ENCODE peak calls at places on chromosomes 5 and 9, in ten cellular contexts. J is neural progenitor cell, S is Karpas-422, F is GM23338, C is HCT116, A is fibroblast of lung, E is PC-3, V is GM23248, G is PC-9, Z is OCI-LY7. L is an unnamed sample.

GRCh38 chr9:123322771-123323481 is 33.1 kb upstream of the CRB2 start:
- DNase-seq in J (no peak), E (no peak), Z (peak; percentile 87), G (no peak), F (no peak), V (no peak), C (no peak), A (no peak), S (peak; percentile 73), L (peak; percentile 32)

GRCh38 chr5:75199946-75200345 is 36.7 kb downstream of the ANKRD31 start:
- DNase-seq in E (no peak), C (no peak), Z (no peak), F (no peak), G (no peak), S (no peak), J (no peak), V (no peak), A (no peak), L (no peak)

GRCh38 chr5:156819967-156820581 is 30.0 kb upstream of the PPP1R2B start:
- DNase-seq in V (no peak), G (no peak), S (no peak), C (no peak), F (no peak), E (no peak), A (no peak), Z (peak; percentile 64), J (no peak), L (no peak)

GRCh38 chr5:157651623-157652376 is 438 bp downstream of the SOX30 start:
- DNase-seq in S (peak; percentile 93), C (no peak), F (peak; percentile 91), E (no peak), V (peak; percentile 69), G (peak; percentile 53), A (peak; percentile 45), Z (no peak), J (peak; percentile 17), L (peak; percentile 81)

GRCh38 chr5:6712136-6712581 is 1.1 kb upstream of the TENT4A start:
- DNase-seq in F (peak; percentile 70), G (peak; percentile 65), S (peak; percentile 75), A (peak; percentile 51), C (no peak), V (peak; percentile 87), J (peak; percentile 75), E (peak; percentile 80), Z (peak; percentile 56), L (peak; percentile 96)

GRCh38 chr5:144390133-144390532 is 219.5 kb downstream of the KCTD16 start:
- DNase-seq in C (no peak), V (peak; percentile 15), E (peak; percentile 14), J (peak; percentile 23), F (peak; percentile 57), G (no peak), S (peak; percentile 51), A (peak; percentile 3), Z (no peak), L (peak; percentile 68)

GRCh38 chr5:159362190-159362589 is 31.9 kb upstream of the IL12B start:
- DNase-seq in S (no peak), E (no peak), G (no peak), F (no peak), A (no peak), V (no peak), Z (no peak), J (no peak), C (no peak), L (no peak)

GRCh38 chr5:127306036-127306435 is 15.4 kb downstream of the MEGF10 start:
- DNase-seq in V (no peak), A (no peak), F (no peak), G (no peak), Z (no peak), S (no peak), J (no peak), C (no peak), E (no peak), L (no peak)

GRCh38 chr5:1226839-1227238 is 1.7 kb downstream of the SLC6A18 start:
- DNase-seq in G (no peak), Z (no peak), J (no peak), A (no peak), S (no peak), V (no peak), E (no peak), F (no peak), C (no peak), L (no peak)

GRCh38 chr5:1229822-1230221 is 4.6 kb downstream of the SLC6A18 start:
- DNase-seq in E (no peak), G (no peak), V (no peak), A (no peak), F (no peak), Z (no peak), J (no peak), S (no peak), C (no peak), L (no peak)

GRCh38 chr5:1226231-1226630 is 1.1 kb downstream of the SLC6A18 start:
- DNase-seq in V (no peak), C (no peak), F (no peak), S (no peak), E (no peak), J (no peak), G (no peak), A (no peak), Z (no peak), L (no peak)

GRCh38 chr5:1228121-1228520 is 2.9 kb downstream of the SLC6A18 start:
- DNase-seq in G (no peak), S (no peak), A (no peak), F (no peak), J (no peak), C (no peak), V (no peak), E (no peak), Z (no peak), L (no peak)

GRCh38 chr5:1227669-1228068 is 2.5 kb downstream of the SLC6A18 start:
- DNase-seq in F (no peak), S (no peak), V (peak; percentile 40), C (no peak), E (peak; percentile 85), J (no peak), Z (no peak), G (peak; percentile 75), A (peak; percentile 11), L (no peak)
- H3K4me2 ChIP-seq in F (no peak overlapping the region), S (no peak overlapping the region), V (no peak overlapping the region), C (no peak overlapping the region), E (peak overlapping the region; percentile 67), J (no peak overlapping the region), Z (no peak overlapping the region), G (no peak overlapping the region), A (no peak overlapping the region), L (no peak overlapping the region)

GRCh38 chr9:128120741-128121465 is 6.6 kb downstream of the PTGES2 start:
- DNase-seq in A (no peak), E (no peak), S (no peak), Z (no peak), C (no peak), F (no peak), V (no peak), J (no peak), G (no peak), L (peak; percentile 38)

GRCh38 chr9:128122809-128123175 is 4.7 kb downstream of the PTGES2 start:
- DNase-seq in V (no peak), A (no peak), C (no peak), J (no peak), E (no peak), F (no peak), G (no peak), Z (no peak), S (no peak), L (peak; percentile 21)

GRCh38 chr9:128121924-128122808 is 5.4 kb downstream of the PTGES2 start:
- DNase-seq in J (no peak), S (no peak), F (no peak), V (no peak), C (no peak), E (no peak), G (no peak), Z (no peak), A (no peak), L (peak; percentile 57)

GRCh38 chr9:128120061-128120740 is 7.3 kb downstream of the PTGES2 start:
- DNase-seq in E (no peak), J (no peak), S (peak; percentile 40), C (no peak), F (no peak), Z (no peak), G (no peak), A (no peak), V (no peak), L (peak; percentile 58)

DNA sequence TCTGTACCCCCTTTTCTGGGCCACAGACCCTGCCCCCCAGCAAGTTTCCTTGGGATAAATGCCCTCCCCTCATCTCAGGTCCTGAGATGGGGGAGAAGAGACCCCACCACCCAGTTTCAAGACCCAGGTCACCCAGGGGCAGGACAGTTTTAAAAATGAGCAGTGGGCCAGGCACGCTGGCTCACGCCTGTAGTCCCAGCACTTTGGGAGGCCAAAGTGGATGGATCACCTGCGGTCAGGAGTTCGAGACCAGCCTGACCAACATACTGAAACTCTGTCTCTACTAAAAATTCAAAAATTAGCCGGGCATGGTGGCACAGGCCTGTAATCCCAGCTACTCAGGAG is 6.1 kb downstream of the PTGES2 start:
- DNase-seq in Z (no peak), J (no peak), V (no peak), S (no peak), G (no peak), F (no peak), A (no peak), E (no peak), C (no peak), L (no peak)
- H3K36me3 ChIP-seq in Z (peaks cover 66% of the 10 kb centered on the region), J (no peaks in the 10 kb centered on the region), V (no peaks in the 10 kb centered on the region), S (peaks cover 2% of the 10 kb centered on the region), G (no peaks in the 10 kb centered on the region), F (peaks cover 4% of the 10 kb centered on the region), A (peaks cover 12% of the 10 kb centered on the region), E (peaks cover 11% of the 10 kb centered on the region), C (peaks cover 6% of the 10 kb centered on the region), L (peaks cover 13% of the 10 kb centered on the region)

DNA sequence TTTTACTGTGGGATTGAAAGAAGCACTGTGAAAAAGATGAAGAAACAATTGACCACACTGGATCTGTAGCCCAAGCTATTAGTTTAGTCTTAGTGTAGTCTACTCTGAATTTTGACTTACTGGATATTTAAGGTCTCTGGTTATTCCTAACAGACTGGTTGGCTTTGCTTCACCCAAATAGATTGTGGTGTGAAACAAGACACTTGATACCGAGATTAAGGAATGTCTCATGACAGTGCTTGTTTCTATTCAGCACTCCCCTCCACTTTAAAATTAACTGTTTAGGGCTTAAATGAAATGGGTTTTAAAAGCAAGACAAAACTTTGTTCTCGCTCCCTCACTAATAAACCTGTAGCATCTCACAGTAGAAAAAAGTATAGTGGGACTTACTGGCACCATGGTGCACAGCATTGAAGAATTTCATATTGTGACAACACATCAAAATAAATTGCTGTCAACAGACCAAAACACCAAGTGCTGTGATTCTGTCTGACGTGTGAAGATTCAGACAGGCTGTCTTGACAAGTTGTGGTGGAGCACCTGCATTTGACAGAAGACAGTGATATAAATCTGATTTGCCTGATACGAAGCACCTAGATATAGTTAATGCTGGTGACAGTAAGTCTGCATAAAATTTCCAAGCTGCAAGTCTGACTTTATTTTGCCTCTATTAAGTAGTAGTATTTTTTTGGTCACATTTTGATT is 73.1 kb downstream of the PBX3 start:
- DNase-seq in V (no peak), C (no peak), F (peak; percentile 10), E (no peak), G (no peak), Z (peak; percentile 30), A (no peak), J (no peak), S (no peak), L (no peak)
- H3K4me2 ChIP-seq in V (peak overlapping the region; percentile 82), C (no peak overlapping the region), F (no peak overlapping the region), E (no peak overlapping the region), G (no peak overlapping the region), Z (peak overlapping the region; percentile 66), A (no peak overlapping the region), J (no peak overlapping the region), S (peak overlapping the region; percentile 14), L (peak overlapping the region; percentile 17)

DNA sequence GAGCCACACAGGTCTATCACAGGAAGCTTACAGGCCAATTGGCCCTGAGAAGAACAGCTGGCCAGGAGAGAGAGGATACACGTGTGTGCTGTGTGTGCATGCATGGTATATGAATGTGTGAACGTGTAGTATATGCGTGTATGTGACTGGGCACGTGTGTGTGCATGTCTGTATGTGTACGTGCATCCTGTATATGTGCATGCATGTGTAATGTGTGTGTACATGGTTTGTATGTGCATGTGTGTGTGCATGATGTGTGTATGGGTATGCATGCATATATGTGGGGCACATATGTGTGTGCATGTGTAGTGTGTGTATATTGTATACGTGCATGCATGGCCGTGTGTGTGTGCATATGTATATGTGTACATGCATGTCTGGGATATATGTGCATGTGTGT is 57.0 kb upstream of the FCN2 start:
- DNase-seq in G (no peak), E (no peak), J (no peak), F (no peak), Z (no peak), S (no peak), C (no peak), A (no peak), V (no peak), L (no peak)
- H3K36me3 ChIP-seq in G (no peaks in the 10 kb centered on the region), E (no peaks in the 10 kb centered on the region), J (no peaks in the 10 kb centered on the region), F (no peaks in the 10 kb centered on the region), Z (no peaks in the 10 kb centered on the region), S (no peaks in the 10 kb centered on the region), C (no peaks in the 10 kb centered on the region), A (peaks cover 57% of the 10 kb centered on the region), V (peaks cover 62% of the 10 kb centered on the region), L (peaks cover 97% of the 10 kb centered on the region)

L was measured in osteoblast.